ENCODE peak calls at places on chromosomes 13 and 19, in six cellular contexts. S is lung, T is BE2C, B is OCI-LY7, Y is lower lobe of right lung, O is stomach. M is an unnamed sample.

GRCh38 chr13:80830431-80830830 is 489.5 kb upstream of the SPRY2 start:
- DNase-seq in S (no peak), T (no peak), B (no peak), Y (no peak), O (no peak), M (no peak)

GRCh38 chr13:50518791-50519201 is 324.7 kb downstream of the DLEU7 start:
- DNase-seq in S (no peak), T (no peak), B (peak; percentile 0), Y (no peak), O (no peak), M (no peak)

GRCh38 chr13:77918391-77919261 is at the start of gene EDNRB:
- DNase-seq in S (peak; percentile 67), T (peak; percentile 28), B (no peak), Y (peak; percentile 62), O (peak; percentile 27), M (peak; percentile 81)

GRCh38 chr19:44718441-44719261 is 19.7 kb downstream of the CEACAM16 start:
- DNase-seq in S (peak; percentile 70), T (peak; percentile 70), B (no peak), Y (peak; percentile 74), O (peak; percentile 93), M (no peak)

GRCh38 chr13:113049981-113050380 is 55.6 kb upstream of the F7 start:
- DNase-seq in S (no peak), T (no peak), B (no peak), Y (peak; percentile 6), O (no peak), M (no peak)

GRCh38 chr13:99281811-99282263 is 23.7 kb upstream of the GPR18 start:
- DNase-seq in S (peak; percentile 64), T (no peak), B (no peak), Y (peak; percentile 81), O (peak; percentile 51), M (no peak)

GRCh38 chr19:47598407-47599349 is 10.3 kb upstream of the BICRA start:
- DNase-seq in S (peak; percentile 54), T (no peak), B (no peak), Y (no peak), O (peak; percentile 41), M (peak; percentile 85)

GRCh38 chr19:55366790-55367189 is 3.5 kb downstream of the IL11 start:
- DNase-seq in S (no peak), T (no peak), B (no peak), Y (no peak), O (no peak), M (no peak)

GRCh38 chr19:33248954-33249613 is 23.4 kb upstream of the SLC7A10 start:
- DNase-seq in S (no peak), T (no peak), B (no peak), Y (peak; percentile 83), O (peak; percentile 30), M (no peak)

GRCh38 chr19:5147971-5148793 is 179.3 kb downstream of the KDM4B start:
- DNase-seq in S (no peak), T (no peak), B (no peak), Y (no peak), O (no peak), M (peak; percentile 55)

GRCh38 chr19:35352448-35353304 is 5.0 kb downstream of the FFAR1 start:
- DNase-seq in S (peak; percentile 80), T (peak; percentile 79), B (peak; percentile 78), Y (peak; percentile 72), O (peak; percentile 73), M (peak; percentile 82)

DNA sequence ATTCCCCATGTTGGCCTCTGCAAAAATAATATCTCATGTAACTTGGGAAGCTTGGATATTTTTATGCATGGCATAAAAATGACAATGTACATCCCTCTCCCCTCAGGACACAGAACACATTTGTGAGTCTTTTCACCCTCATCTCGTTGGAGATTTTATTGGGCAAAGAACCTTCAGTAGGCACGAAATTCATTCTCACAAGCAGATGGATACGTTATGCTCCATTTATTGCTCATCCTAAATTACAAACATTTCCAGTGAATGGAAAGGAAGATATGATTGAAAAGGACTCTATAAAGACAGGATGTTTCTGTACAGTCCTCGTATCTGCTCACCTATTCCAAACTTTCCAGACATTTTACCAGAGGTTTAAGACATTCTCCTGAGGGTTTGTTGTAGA is 1175.8 kb downstream of the UQCRFS1 start:
- DNase-seq in S (no peak), T (no peak), B (no peak), Y (no peak), O (no peak), M (no peak)
- TF ChIP-seq CTCF in S (no peak), T (no peak), B (no peak), Y (no peak), O (no peak), M (no peak)

GRCh38 chr19:51493776-51494175 is 7.8 kb downstream of the SIGLEC12 start:
- DNase-seq in S (no peak), T (no peak), B (no peak), Y (no peak), O (no peak), M (no peak)

GRCh38 chr19:51491586-51491985 is 10.0 kb downstream of the SIGLEC12 start:
- DNase-seq in S (no peak), T (no peak), B (no peak), Y (no peak), O (no peak), M (no peak)

GRCh38 chr19:51489113-51489512 is 10.8 kb downstream of the CEACAM18 start:
- DNase-seq in S (no peak), T (no peak), B (no peak), Y (no peak), O (no peak), M (no peak)

GRCh38 chr19:51488491-51488890 is 10.2 kb downstream of the CEACAM18 start:
- DNase-seq in S (no peak), T (no peak), B (no peak), Y (no peak), O (no peak), M (no peak)

GRCh38 chr19:51490676-51491075 is 10.9 kb downstream of the SIGLEC12 start:
- DNase-seq in S (no peak), T (no peak), B (no peak), Y (no peak), O (no peak), M (no peak)
- TF ChIP-seq CTCF in S (no peak), T (no peak), B (no peak), Y (no peak), O (no peak), M (no peak)

DNA sequence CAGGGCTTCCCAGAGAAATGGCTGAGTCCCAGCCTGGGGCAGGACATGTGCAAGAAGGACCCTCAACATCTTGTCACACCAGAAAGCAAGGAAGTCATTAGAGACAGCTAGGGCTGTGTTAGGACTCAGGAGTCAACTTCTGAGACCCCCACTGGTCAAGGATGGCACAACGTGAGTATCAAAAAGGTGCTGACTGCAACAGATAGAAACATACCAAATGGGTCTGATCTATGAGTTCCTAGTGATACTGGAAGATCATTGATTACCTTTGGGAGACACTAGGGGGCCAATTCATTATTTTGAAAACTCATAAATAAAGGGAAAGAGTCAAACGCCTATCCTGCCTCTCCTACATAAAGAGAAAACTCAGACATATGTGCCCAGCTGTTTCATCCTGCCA is 73.5 kb upstream of the GJB6 start:
- DNase-seq in S (no peak), T (no peak), B (peak; percentile 2), Y (no peak), O (no peak), M (no peak)
- TF ChIP-seq CTCF in S (no peak), T (no peak), B (no peak), Y (no peak), O (no peak), M (no peak)

DNA sequence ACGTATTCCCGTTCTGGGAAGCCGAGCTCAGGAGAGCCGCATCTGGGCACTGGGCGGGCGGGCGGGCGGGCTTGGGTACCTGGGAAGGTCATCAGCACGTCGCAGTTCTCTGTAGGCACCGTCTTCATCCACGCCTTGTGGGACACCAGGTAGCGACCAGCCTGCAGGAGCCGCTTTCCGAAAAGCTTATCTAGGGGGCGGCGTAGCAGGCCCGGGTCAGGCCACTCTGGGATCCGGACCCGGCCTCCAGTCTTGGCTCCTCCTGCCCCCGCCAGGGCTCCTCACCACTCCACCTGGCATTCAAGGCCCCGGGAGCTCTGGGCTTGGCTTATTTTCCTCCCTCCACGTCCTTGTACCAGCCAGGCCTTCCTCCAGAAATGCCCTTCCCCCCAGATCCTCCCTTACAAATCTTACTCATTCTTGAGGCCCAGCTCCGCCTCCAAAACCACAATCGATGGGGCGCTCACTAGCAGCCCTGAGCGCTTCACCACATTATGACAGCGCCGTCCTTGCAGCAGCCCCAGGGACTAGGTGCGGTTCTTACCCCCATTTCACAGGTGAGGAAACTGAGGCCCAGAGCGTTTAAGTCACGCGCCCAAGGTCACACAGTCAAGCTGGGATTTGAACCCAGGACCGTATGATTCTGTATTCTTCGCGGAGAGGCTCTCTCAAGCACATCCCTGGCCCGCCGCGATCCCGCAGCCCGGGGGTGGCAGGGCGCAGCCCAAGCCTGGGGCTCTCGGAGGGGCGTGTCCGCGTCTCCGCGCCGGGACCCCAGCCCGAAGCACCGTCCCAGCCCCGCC is 843 bp downstream of the ANO8 start:
- DNase-seq in S (peak; percentile 53), T (no peak), B (peak; percentile 47), Y (no peak), O (peak; percentile 64), M (peak; percentile 76)
- TF ChIP-seq CTCF in S (no peak), T (no peak), B (peak; percentile 27), Y (no peak), O (no peak), M (no peak)

GRCh38 chr13:103371271-103371670 is 305.1 kb upstream of the SLC10A2 start:
- DNase-seq in S (no peak), T (no peak), B (no peak), Y (no peak), O (no peak), M (no peak)
- TF ChIP-seq CTCF in S (no peak), T (no peak), B (no peak), Y (no peak), O (no peak), M (no peak)

GRCh38 chr13:31100721-31101120 is 61.0 kb downstream of the HSPH1 start:
- DNase-seq in S (no peak), T (no peak), B (no peak), Y (no peak), O (no peak), M (no peak)

GRCh38 chr13:31096624-31097302 is 64.9 kb downstream of the HSPH1 start:
- DNase-seq in S (no peak), T (no peak), B (no peak), Y (no peak), O (peak; percentile 33), M (no peak)

GRCh38 chr13:31105020-31105800 is 56.5 kb downstream of the HSPH1 start:
- DNase-seq in S (peak; percentile 53), T (no peak), B (no peak), Y (no peak), O (no peak), M (no peak)

GRCh38 chr13:31105856-31106255 is 55.8 kb downstream of the HSPH1 start:
- DNase-seq in S (no peak), T (no peak), B (no peak), Y (no peak), O (no peak), M (no peak)

DNA sequence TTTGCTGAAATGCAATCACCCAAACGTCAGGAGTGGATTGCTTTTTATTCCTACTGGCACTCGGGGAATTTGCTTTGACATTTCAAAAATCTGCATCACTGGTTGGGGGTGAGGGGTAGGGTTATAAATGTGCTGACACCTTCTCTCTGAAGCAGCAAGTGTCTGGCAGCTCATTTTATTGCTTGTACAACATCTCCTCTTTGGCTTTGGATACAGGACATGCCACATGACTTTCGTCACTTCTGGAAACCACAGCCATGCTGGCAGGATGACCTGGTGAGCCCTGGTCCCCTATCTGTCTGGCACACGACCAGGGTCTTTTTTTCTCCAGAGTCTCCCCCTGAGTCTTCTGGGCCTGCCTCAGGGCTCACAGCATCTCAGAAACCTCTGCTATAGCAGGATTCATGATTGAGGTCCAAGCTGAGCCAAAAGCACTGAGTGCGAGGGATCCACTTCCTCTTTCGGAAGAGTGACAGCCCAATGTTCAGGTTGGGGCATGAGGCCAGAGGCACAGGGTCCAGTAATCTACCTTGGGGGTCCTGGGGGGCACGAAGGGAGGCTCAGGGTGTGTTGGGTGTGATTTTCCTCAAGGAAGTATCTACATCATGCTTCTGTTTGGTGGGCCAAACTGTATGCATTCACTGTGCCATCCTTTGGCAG is 60.1 kb downstream of the HSPH1 start:
- DNase-seq in S (no peak), T (no peak), B (no peak), Y (no peak), O (no peak), M (no peak)
- TF ChIP-seq CTCF in S (no peak), T (no peak), B (no peak), Y (no peak), O (no peak), M (no peak)